ENCODE peak calls at places on chromosomes 7 and 10, in four cellular contexts. F is astrocyte of the spinal cord, P is IMR-90, A is nephron progenitor cell. J is an unnamed sample.

GRCh38 chr10:11397980-11398580 is 213.4 kb downstream of the USP6NL start:
- DNase-seq in F (peak), P (peak), A (no peak), J (no peak)

GRCh38 chr7:70638381-70639128 is 493.4 kb upstream of the GALNT17 start:
- DNase-seq in F (no peak), P (peak), A (no peak), J (no peak)

GRCh38 chr7:46786995-46787394 is 794.9 kb downstream of the TNS3 start:
- DNase-seq in F (no peak), P (no peak), A (no peak), J (no peak)

GRCh38 chr10:91875779-91876178 is 33.5 kb downstream of the FGFBP3 start:
- DNase-seq in F (no peak), P (no peak), A (no peak), J (no peak)

GRCh38 chr7:151382079-151382885 is 27.6 kb downstream of the WDR86 start:
- DNase-seq in F (no peak), P (no peak), A (no peak), J (no peak)

GRCh38 chr7:115805458-115805857 is 225.1 kb downstream of the TFEC start:
- DNase-seq in F (peak), P (peak), A (no peak), J (no peak)

GRCh38 chr10:75466886-75467285 is 35.5 kb downstream of the LRMDA start:
- DNase-seq in F (no peak), P (no peak), A (no peak), J (no peak)

GRCh38 chr10:105188737-105189463 is 547.8 kb downstream of the SORCS3 start:
- DNase-seq in F (peak), P (no peak), A (no peak), J (no peak)

GRCh38 chr10:6211341-6212265 is 8.9 kb downstream of the PFKFB3 start:
- DNase-seq in F (no peak), P (peak), A (no peak), J (no peak)

GRCh38 chr10:47092822-47093221 is 181.6 kb downstream of the PTPN20 start:
- DNase-seq in F (no peak), P (no peak), A (no peak), J (no peak)

GRCh38 chr10:1411451-1411850 is 325.9 kb downstream of the ADARB2 start:
- DNase-seq in F (no peak), P (no peak), A (no peak), J (no peak)

GRCh38 chr10:97549587-97550322 is 22.8 kb upstream of the ANKRD2 start:
- DNase-seq in F (no peak), P (no peak), A (peak), J (no peak)

GRCh38 chr10:79084012-79084971 is 15.5 kb downstream of the ZMIZ1 start:
- DNase-seq in F (peak), P (peak), A (no peak), J (peak)

GRCh38 chr7:49885593-49886285 is 112.3 kb downstream of the VWC2 start:
- DNase-seq in F (no peak), P (no peak), A (no peak), J (no peak)

GRCh38 chr10:110083884-110084283 is 76.1 kb downstream of the ADD3 start:
- DNase-seq in F (peak), P (peak), A (no peak), J (no peak)

GRCh38 chr10:5234106-5234877 is 37.7 kb downstream of the AKR1C4 start:
- DNase-seq in F (no peak), P (peak), A (no peak), J (no peak)

GRCh38 chr10:17088118-17088806 is 41.3 kb downstream of the CUBN start:
- DNase-seq in F (peak), P (peak), A (no peak), J (peak)

GRCh38 chr7:106978425-106979386 is 65.8 kb upstream of the PRKAR2B start:
- DNase-seq in F (no peak), P (no peak), A (no peak), J (no peak)

GRCh38 chr7:145016068-145016467 is 180.2 kb upstream of the TPK1 start:
- DNase-seq in F (no peak), P (no peak), A (no peak), J (no peak)

GRCh38 chr7:35605760-35606159 is 89.2 kb downstream of the HERPUD2 start:
- DNase-seq in F (peak), P (peak), A (no peak), J (peak)

GRCh38 chr10:123007558-123008378 is 827 bp downstream of the IKZF5 start:
- DNase-seq in F (peak), P (peak), A (peak), J (peak)

GRCh38 chr10:101967713-101968112 is 88.3 kb downstream of the ARMH3 start:
- DNase-seq in F (peak), P (peak), A (no peak), J (peak)

GRCh38 chr7:115297651-115298050 is 375.8 kb downstream of the MDFIC start:
- DNase-seq in F (peak), P (peak), A (no peak), J (peak)

GRCh38 chr10:102678842-102679289 is 34.6 kb downstream of the TRIM8 start:
- DNase-seq in F (peak), P (peak), A (peak), J (peak)

GRCh38 chr10:75209325-75210192 is 1.0 kb upstream of the VDAC2 start:
- DNase-seq in F (peak), P (peak), A (no peak), J (peak)

GRCh38 chr7:2956526-2957368 is 86.9 kb downstream of the CARD11 start:
- DNase-seq in F (peak), P (peak), A (no peak), J (peak)

GRCh38 chr10:48456808-48457761 is 147.8 kb downstream of the ARHGAP22 start:
- DNase-seq in F (no peak), P (no peak), A (peak), J (no peak)

GRCh38 chr10:528173-529165 is 161.0 kb downstream of the DIP2C start:
- DNase-seq in F (no peak), P (no peak), A (no peak), J (no peak)

GRCh38 chr7:144529269-144529926 is 125.9 kb upstream of the NOBOX start:
- DNase-seq in F (no peak), P (no peak), A (no peak), J (no peak)

DNA sequence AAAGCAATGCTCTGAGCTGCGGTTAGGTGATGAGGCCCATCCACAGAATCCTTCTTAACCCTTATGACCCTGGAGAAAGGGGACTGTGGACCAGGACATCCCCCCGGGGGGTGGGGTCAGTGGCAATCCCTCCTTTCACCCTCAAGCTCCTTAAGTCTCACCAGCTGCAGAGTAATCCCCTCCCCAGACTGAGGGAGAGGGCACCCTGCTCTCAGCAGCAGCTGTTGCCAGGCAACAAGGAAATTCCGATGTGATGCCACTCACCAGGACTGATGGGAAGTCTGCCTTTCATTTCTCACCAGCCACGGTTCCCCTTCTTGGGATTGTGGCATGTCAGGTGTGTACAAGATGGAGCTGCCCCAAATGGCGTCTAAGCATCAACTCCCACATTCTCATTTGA is 129.6 kb downstream of the DOCK1 start:
- DNase-seq in F (no peak), P (no peak), A (no peak), J (no peak)
- TF ChIP-seq CTCF in F (no peak), P (no peak), A (no peak), J (no peak)

DNA sequence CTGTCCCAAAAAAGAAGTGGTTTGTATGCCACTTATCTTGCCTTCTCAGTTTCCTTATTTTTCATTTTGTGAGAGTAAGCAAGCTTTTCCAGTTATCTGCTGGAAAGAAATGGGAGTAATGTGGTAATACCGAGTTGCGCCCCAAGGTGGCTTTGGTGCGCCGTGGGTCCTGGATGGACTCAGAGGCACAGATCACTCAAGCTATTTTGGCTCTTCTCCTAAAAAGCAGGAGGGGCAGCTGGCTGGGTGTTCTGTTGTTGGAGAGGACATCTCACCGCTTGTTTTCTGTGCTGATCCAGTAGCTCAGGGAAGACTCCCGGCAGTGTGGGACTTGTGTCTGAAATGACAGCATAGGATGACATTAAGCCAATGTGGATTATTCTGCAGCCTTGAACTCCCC is 16.4 kb downstream of the PRKRIP1 start:
- DNase-seq in F (peak), P (peak), A (no peak), J (peak)
- TF ChIP-seq CTCF in F (peak), P (peak), A (peak), J (peak)

DNA sequence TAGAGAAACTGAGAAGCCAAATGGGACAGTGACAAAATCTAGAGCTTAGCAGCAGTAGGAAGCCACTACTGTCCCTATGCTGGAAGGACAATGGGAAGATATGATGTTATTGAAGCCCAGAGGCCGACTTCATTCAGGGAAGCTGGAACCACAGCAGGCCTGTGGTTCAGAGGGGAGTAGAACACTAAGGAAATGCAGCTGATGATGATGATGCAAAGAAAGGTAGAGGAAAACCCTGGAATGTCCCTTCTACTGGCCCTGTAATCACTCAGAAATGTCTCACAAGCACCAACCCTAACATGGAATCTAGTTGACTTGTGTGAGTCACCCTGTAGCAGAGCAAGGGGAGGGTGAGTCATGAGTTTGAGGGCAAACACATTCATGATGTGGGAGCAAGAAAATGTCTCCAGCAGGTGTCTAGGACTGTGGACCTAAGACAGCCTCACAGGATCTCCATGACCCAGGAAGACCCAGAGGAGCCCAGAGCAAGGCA is 37.1 kb upstream of the LRRC17 start:
- DNase-seq in F (peak), P (peak), A (no peak), J (peak)
- TF ChIP-seq CTCF in F (no peak), P (peak), A (no peak), J (peak)

GRCh38 chr7:23533160-23533559 is 1.4 kb upstream of the TRA2A start:
- DNase-seq in F (no peak), P (no peak), A (no peak), J (no peak)
- TF ChIP-seq CTCF in F (peak), P (no peak), A (no peak), J (peak)

GRCh38 chr10:32187686-32188085 is 131.5 kb upstream of the KIF5B start:
- DNase-seq in F (no peak), P (no peak), A (no peak), J (no peak)

GRCh38 chr10:32189400-32190084 is 133.3 kb upstream of the KIF5B start:
- DNase-seq in F (peak), P (peak), A (no peak), J (peak)

DNA sequence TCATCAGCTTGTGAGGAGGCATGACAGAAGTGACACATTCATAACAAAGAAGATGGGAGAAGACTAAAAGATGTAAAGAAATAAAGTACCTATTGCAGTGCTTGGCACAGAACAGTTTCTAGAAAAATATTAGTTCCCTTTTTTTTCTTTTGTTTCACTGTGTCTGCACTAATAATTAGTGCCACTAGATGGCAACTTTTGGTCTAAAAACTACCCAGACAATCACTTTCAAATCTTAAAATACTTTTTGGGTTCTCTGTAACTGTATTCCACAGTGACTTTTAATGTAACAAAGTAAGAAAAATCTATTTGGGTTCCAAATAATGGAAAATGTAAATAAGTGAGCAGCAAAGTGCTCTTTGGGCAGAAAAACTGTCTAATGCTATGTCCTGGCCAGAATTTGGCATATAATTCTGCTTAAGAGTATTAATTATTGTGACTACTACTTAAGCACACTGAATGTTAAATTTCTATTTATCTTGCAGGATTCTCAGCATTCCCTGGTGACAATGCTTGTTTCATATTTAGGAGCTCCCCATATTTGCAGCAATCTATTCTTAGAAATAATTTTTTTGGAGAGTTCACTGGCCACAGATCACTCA is 134.8 kb upstream of the KIF5B start:
- DNase-seq in F (peak), P (peak), A (no peak), J (peak)
- TF ChIP-seq CTCF in F (peak), P (peak), A (peak), J (peak)

GRCh38 chr7:153130052-153130451 is 370.5 kb downstream of the ACTR3B start:
- DNase-seq in F (no peak), P (no peak), A (no peak), J (no peak)
- TF ChIP-seq CTCF in F (no peak), P (no peak), A (no peak), J (no peak)

DNA sequence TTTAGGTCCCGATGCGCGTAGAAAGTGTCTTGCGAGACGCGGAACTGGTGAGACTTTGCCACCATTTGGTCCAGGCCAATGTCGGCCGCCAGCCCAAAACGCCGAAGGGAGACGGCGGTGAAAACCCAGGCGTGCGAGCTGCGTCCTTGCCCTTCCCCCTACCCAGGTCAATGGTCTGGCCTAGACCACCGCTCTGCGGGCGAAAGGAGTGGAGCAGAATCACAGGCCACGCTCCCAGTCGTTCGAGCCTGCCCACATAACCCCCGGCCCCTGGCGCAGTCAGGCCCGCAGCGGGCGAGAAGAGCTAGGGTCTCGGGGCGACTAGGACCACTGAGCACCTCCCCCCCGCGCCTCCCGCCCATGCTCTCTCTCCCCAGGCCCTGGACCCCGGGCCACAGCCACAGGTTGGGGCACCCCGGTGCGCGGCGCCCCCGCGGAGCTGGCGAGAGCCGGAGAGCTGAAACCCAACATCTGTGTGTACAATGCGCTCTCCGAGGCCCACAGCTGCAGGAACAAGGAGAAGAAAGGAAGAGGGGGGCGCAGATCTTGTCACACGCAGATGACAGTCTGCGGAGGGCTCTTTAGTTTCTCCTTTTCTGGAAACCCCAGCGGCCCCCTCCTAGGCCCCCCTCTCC is 354.8 kb downstream of the DNAJB6 start:
- DNase-seq in F (no peak), P (no peak), A (peak), J (no peak)
- TF ChIP-seq CTCF in F (no peak), P (no peak), A (no peak), J (no peak)

GRCh38 chr10:77082601-77083252 is 554.9 kb downstream of the KCNMA1 start:
- DNase-seq in F (no peak), P (peak), A (no peak), J (no peak)
- TF ChIP-seq CTCF in F (peak), P (no peak), A (peak), J (no peak)

GRCh38 chr7:90298145-90299038 is 22.7 kb downstream of the FAM237B start:
- DNase-seq in F (peak), P (peak), A (no peak), J (peak)
- TF ChIP-seq CTCF in F (peak), P (peak), A (peak), J (peak)

J was measured in HFFc6.